ENCODE peak calls at places on chromosomes 2 and 18, in six cellular contexts. Z is endodermal cell, E is mucosa of descending colon, B is breast epithelium, I is adrenal gland, K is tibial artery. H is an unnamed sample. For H3K9me3, the result is how much of the 10 kb centered on the place peaks cover.

GRCh38 chr18:31424383-31424988 is 23.1 kb upstream of the DSG3 start:
- DNase-seq in Z (peak), E (no peak), B (no peak), I (no peak), K (no peak), H (peak)

GRCh38 chr2:118859157-118859770 is 11.8 kb upstream of the EN1 start:
- DNase-seq in Z (no peak), E (no peak), B (no peak), I (no peak), K (no peak), H (peak)

GRCh38 chr2:239159476-239159911 is 241.3 kb downstream of the HDAC4 start:
- DNase-seq in Z (peak), E (peak), B (no peak), I (peak), K (peak), H (no peak)

GRCh38 chr2:46333912-46334311 is 36.7 kb downstream of the EPAS1 start:
- DNase-seq in Z (no peak), E (no peak), B (no peak), I (no peak), K (peak), H (no peak)

GRCh38 chr18:46408334-46408987 is 248.6 kb downstream of the LOXHD1 start:
- DNase-seq in Z (peak), E (no peak), B (no peak), I (no peak), K (no peak), H (peak)

GRCh38 chr2:240498171-240498957 is 59.4 kb downstream of the ANKMY1 start:
- DNase-seq in Z (peak), E (no peak), B (peak), I (peak), K (no peak), H (no peak)

GRCh38 chr2:133605031-133605773 is 36.9 kb upstream of the NCKAP5 start:
- DNase-seq in Z (no peak), E (no peak), B (no peak), I (no peak), K (no peak), H (peak)

GRCh38 chr18:28149810-28150420 is 27.0 kb downstream of the CDH2 start:
- DNase-seq in Z (no peak), E (no peak), B (no peak), I (no peak), K (no peak), H (no peak)

GRCh38 chr2:100070078-100070477 is 72.3 kb downstream of the AFF3 start:
- DNase-seq in Z (no peak), E (no peak), B (no peak), I (no peak), K (no peak), H (no peak)

GRCh38 chr2:61426267-61426897 is 44.5 kb downstream of the USP34 start:
- DNase-seq in Z (peak), E (peak), B (no peak), I (no peak), K (no peak), H (peak)

GRCh38 chr2:26700078-26700477 is 7.6 kb downstream of the KCNK3 start:
- DNase-seq in Z (no peak), E (no peak), B (no peak), I (peak), K (no peak), H (no peak)

GRCh38 chr2:127165539-127165935 is 54.6 kb downstream of the CYP27C1 start:
- DNase-seq in Z (peak), E (no peak), B (no peak), I (peak), K (no peak), H (no peak)

GRCh38 chr18:23852236-23853045 is 162.1 kb upstream of the TTC39C start:
- DNase-seq in Z (no peak), E (no peak), B (no peak), I (no peak), K (no peak), H (no peak)

GRCh38 chr2:108297436-108298141 is 8.9 kb downstream of the SULT1C2 start:
- DNase-seq in Z (no peak), E (no peak), B (no peak), I (no peak), K (no peak), H (no peak)

GRCh38 chr2:126886906-126887280 is 11.8 kb upstream of the TEX51 start:
- DNase-seq in Z (no peak), E (no peak), B (no peak), I (peak), K (peak), H (no peak)

GRCh38 chr2:75596784-75597183 is 36.0 kb upstream of the EVA1A start:
- DNase-seq in Z (no peak), E (no peak), B (no peak), I (no peak), K (no peak), H (no peak)

GRCh38 chr2:134446431-134447091 is 192.7 kb downstream of the MGAT5 start:
- DNase-seq in Z (no peak), E (no peak), B (no peak), I (peak), K (no peak), H (no peak)

GRCh38 chr18:80129672-80130367 is 20.8 kb downstream of the ADNP2 start:
- DNase-seq in Z (no peak), E (no peak), B (no peak), I (no peak), K (no peak), H (no peak)
- H3K9me3 ChIP-seq in Z (under half), E (under half), B (under half), I (under half), K (under half), H (under half)

DNA sequence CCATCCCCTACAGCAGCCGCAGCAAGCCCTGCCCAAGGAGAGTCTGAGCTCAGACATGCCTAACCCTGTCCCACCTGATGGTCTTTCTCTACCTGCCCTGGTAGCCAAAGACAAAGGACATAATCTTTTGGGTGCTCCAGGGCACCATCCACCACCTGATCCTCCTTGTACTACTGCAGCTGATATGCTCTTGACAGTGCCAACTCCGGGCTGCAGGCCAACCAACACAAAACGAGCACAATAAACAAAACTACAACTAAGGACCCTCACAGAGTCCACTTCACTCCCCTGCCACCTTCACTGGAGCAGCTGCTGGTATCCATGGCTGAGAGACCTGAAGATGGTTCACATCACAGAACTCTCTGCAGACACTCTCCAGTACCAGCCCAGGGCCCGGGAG is 106.3 kb downstream of the GRB14 start:
- DNase-seq in Z (no peak), E (no peak), B (no peak), I (no peak), K (no peak), H (no peak)
- H3K9me3 ChIP-seq in Z (under half), E (under half), B (under half), I (under half), K (under half), H (under half)

GRCh38 chr2:6254446-6254845 is 562.3 kb downstream of the SOX11 start:
- DNase-seq in Z (no peak), E (no peak), B (no peak), I (no peak), K (no peak), H (no peak)

DNA sequence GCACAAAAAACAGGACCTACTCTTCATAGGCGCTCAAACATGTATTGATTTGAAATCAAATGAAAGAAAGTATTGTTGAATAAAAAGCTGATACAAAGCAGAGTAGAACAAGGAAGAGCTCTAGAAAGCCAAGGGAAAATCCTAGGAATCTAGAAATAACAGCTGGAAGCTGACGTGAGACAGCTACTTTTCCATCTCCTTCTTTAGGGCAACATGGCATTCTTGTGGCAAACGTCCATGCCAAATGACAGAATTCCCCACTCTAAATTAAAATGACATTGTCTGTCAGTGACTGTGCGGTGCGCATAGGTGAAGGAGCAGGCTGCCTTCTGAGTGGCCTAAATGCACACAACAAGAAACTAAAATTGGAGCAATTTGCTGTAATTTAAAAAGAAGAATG is 557.4 kb downstream of the SOX11 start:
- DNase-seq in Z (no peak), E (no peak), B (no peak), I (no peak), K (no peak), H (no peak)
- H3K9me3 ChIP-seq in Z (under half), E (under half), B (under half), I (under half), K (under half), H (under half)

GRCh38 chr2:86695053-86695691 is 24.9 kb upstream of the RMND5A start:
- DNase-seq in Z (peak), E (no peak), B (no peak), I (no peak), K (no peak), H (no peak)
- H3K9me3 ChIP-seq in Z (under half), E (under half), B (under half), I (under half), K (under half), H (under half)

H was measured in neural progenitor cell.